ENCODE peak calls at places on chromosomes 11 and 22, in six cellular contexts. O is CD4-positive, alpha-beta T cell; E is left lobe of liver; R is activated naive CD8-positive, alpha-beta T cell treated with anti-CD3 and anti-CD28 coated beads, Interleukin-2, amount 10 ng/mL, durations not matched to agents 7 days and 5 days; G is aorta; Q is stimulated activated naive CD8-positive, alpha-beta T cell treated with anti-CD3 and anti-CD28 coated beads, Interleukin-15, Interleukin-2, amounts not matched to agents 100 U/mL and 50 U/mL, for 24 hours. M is an unnamed sample.

GRCh38 chr22:46422896-46423295 is 87.4 kb downstream of the TRMU start:
- ATAC-seq in G (no peak), E (peak; percentile 97), O (no peak), R (no peak), Q (no peak), M (no peak)

GRCh38 chr11:6440906-6441358 is at the start of gene HPX:
- ATAC-seq in E (peak; percentile 68), R (no peak), O (no peak), Q (no peak), G (no peak), M (no peak)

GRCh38 chr22:50267591-50268390 is 2.4 kb downstream of the MAPK11 start:
- ATAC-seq in R (no peak), Q (no peak), O (peak; percentile 50), E (peak; percentile 69), G (peak; percentile 54), M (peak; percentile 49)

GRCh38 chr11:28736256-28736655 is 628.1 kb downstream of the METTL15 start:
- ATAC-seq in O (no peak), E (no peak), Q (no peak), R (no peak), G (no peak), M (no peak)

GRCh38 chr22:28976588-28976987 is 85.0 kb downstream of the C22orf31 start:
- ATAC-seq in E (no peak), R (no peak), Q (no peak), O (no peak), G (no peak), M (no peak)

GRCh38 chr11:113551645-113552044 is 76.4 kb upstream of the DRD2 start:
- ATAC-seq in G (no peak), O (no peak), Q (no peak), R (no peak), E (no peak), M (no peak)

GRCh38 chr22:24413726-24414385 is 13.5 kb upstream of the ADORA2A start:
- ATAC-seq in Q (no peak), O (no peak), R (no peak), E (no peak), G (no peak), M (no peak)

GRCh38 chr11:61785837-61786402 is 6.5 kb downstream of the TMEM258 start:
- ATAC-seq in G (no peak), R (no peak), E (peak; percentile 4), Q (no peak), O (no peak), M (no peak)

GRCh38 chr22:36386900-36387663 is 685 bp downstream of the MYH9 start:
- ATAC-seq in Q (no peak), E (peak; percentile 16), G (peak; percentile 19), O (no peak), R (peak; percentile 14), M (no peak)

GRCh38 chr11:102171101-102171500 is 60.9 kb downstream of the YAP1 start:
- ATAC-seq in O (no peak), E (no peak), G (peak; percentile 77), Q (no peak), R (no peak), M (peak; percentile 69)

GRCh38 chr11:67337257-67337656 is 16.1 kb downstream of the POLD4 start:
- ATAC-seq in E (no peak), G (no peak), O (no peak), R (no peak), Q (no peak), M (no peak)

GRCh38 chr22:43205748-43206514 is 19.0 kb upstream of the TTLL12 start:
- ATAC-seq in Q (peak; percentile 12), G (no peak), R (no peak), O (peak; percentile 32), E (no peak), M (no peak)

GRCh38 chr11:110434952-110435779 is 5.4 kb downstream of the FDX1 start:
- ATAC-seq in G (no peak), E (peak; percentile 21), Q (no peak), O (no peak), R (no peak), M (no peak)

GRCh38 chr11:72621008-72621610 is 53.1 kb downstream of the PDE2A start:
- ATAC-seq in R (peak; percentile 80), Q (no peak), E (no peak), O (peak; percentile 54), G (no peak), M (no peak)

GRCh38 chr11:119957951-119958350 is 180.0 kb downstream of the TRIM29 start:
- ATAC-seq in R (no peak), Q (no peak), E (no peak), G (no peak), O (no peak), M (no peak)

GRCh38 chr22:49934144-49934890 is 15.9 kb downstream of the CRELD2 start:
- ATAC-seq in E (peak; percentile 51), G (no peak), Q (no peak), R (no peak), O (no peak), M (no peak)

GRCh38 chr11:34844466-34845112 is 71.6 kb downstream of the APIP start:
- ATAC-seq in E (no peak), G (no peak), R (no peak), O (no peak), Q (no peak), M (no peak)

GRCh38 chr22:24284747-24285203 is 14.1 kb downstream of the SPECC1L start:
- ATAC-seq in O (peak; percentile 69), R (peak; percentile 43), G (no peak), E (no peak), Q (peak; percentile 87), M (no peak)

GRCh38 chr22:37639070-37639760 is at the start of gene SH3BP1:
- ATAC-seq in Q (peak; percentile 17), O (peak; percentile 33), E (peak; percentile 47), R (peak; percentile 51), G (no peak), M (peak; percentile 29)

GRCh38 chr11:93529707-93530467 is 13.3 kb downstream of the SMCO4 start:
- ATAC-seq in R (no peak), O (no peak), G (peak; percentile 44), Q (no peak), E (peak; percentile 38), M (peak; percentile 32)

GRCh38 chr11:91800208-91800914 is 424.3 kb upstream of the FAT3 start:
- ATAC-seq in G (no peak), E (no peak), O (no peak), R (no peak), Q (no peak), M (no peak)

GRCh38 chr11:22711212-22711770 is 44.9 kb downstream of the GAS2 start:
- ATAC-seq in O (no peak), E (peak; percentile 13), Q (no peak), G (no peak), R (no peak), M (no peak)

GRCh38 chr22:47189056-47189916 is 426.8 kb downstream of the TBC1D22A start:
- ATAC-seq in O (no peak), R (no peak), E (no peak), Q (no peak), G (no peak), M (no peak)

GRCh38 chr11:11995601-11996000 is 12.8 kb downstream of the DKK3 start:
- ATAC-seq in G (no peak), E (no peak), O (peak; percentile 34), R (peak; percentile 71), Q (peak; percentile 21), M (no peak)

GRCh38 chr11:68077617-68078592 is 39.1 kb downstream of the TCIRG1 start:
- ATAC-seq in Q (no peak), R (no peak), O (no peak), E (peak; percentile 8), G (no peak), M (no peak)

GRCh38 chr11:93766504-93766903 is 17.6 kb upstream of the MED17 start:
- ATAC-seq in Q (no peak), O (no peak), G (no peak), R (no peak), E (no peak), M (no peak)

GRCh38 chr11:46277623-46278386 is at the start of gene CREB3L1:
- ATAC-seq in R (no peak), O (no peak), E (no peak), G (no peak), Q (no peak), M (no peak)

GRCh38 chr11:70073881-70074371 is 4.2 kb upstream of the ANO1 start:
- ATAC-seq in G (peak; percentile 52), Q (peak; percentile 37), E (no peak), R (no peak), O (no peak), M (no peak)

M was measured in gastroesophageal sphincter.